ENCODE peak calls at places on chromosome 6, in four cellular contexts. S is fibroblast of mammary gland, E is smooth muscle cell of the brain vasculature, D is omental fat pad. Y is an unnamed sample.

GRCh38 chr6:137155830-137156229 is 17.6 kb downstream of the IL22RA2 start:
- DNase-seq in S (peak), D (no peak), E (no peak), Y (peak)

GRCh38 chr6:154932562-154933027 is 62.5 kb upstream of the TIAM2 start:
- DNase-seq in E (peak), S (peak), D (no peak), Y (peak)

GRCh38 chr6:26464416-26465131 is 6.8 kb downstream of the BTN2A1 start:
- DNase-seq in D (no peak), E (no peak), S (no peak), Y (no peak)

GRCh38 chr6:16955899-16956298 is 146.0 kb upstream of the STMND1 start:
- DNase-seq in E (no peak), S (no peak), D (no peak), Y (no peak)

GRCh38 chr6:42147138-42147562 is 4.7 kb upstream of the C6orf132 start:
- DNase-seq in D (no peak), E (no peak), S (no peak), Y (peak)

GRCh38 chr6:169983651-169984050 is 232.2 kb downstream of the ERMARD start:
- DNase-seq in S (no peak), D (no peak), E (no peak), Y (no peak)

GRCh38 chr6:125314019-125314581 is 12.3 kb upstream of the HDDC2 start:
- DNase-seq in E (peak), D (no peak), S (peak), Y (peak)

GRCh38 chr6:21767891-21768659 is 174.5 kb downstream of the SOX4 start:
- DNase-seq in S (peak), D (no peak), E (no peak), Y (peak)

GRCh38 chr6:37783025-37783825 is 36.3 kb upstream of the ZFAND3 start:
- DNase-seq in E (no peak), S (peak), D (no peak), Y (peak)

GRCh38 chr6:7763896-7764295 is 38.0 kb downstream of the BMP6 start:
- DNase-seq in S (no peak), D (no peak), E (peak), Y (no peak)

GRCh38 chr6:16602035-16602434 is 159.2 kb downstream of the ATXN1 start:
- DNase-seq in E (no peak), D (no peak), S (no peak), Y (no peak)

GRCh38 chr6:41975276-41975675 is 33.7 kb upstream of the CCND3 start:
- DNase-seq in S (no peak), D (no peak), E (no peak), Y (no peak)

GRCh38 chr6:56899311-56899710 is 55.6 kb upstream of the BEND6 start:
- DNase-seq in E (no peak), D (no peak), S (peak), Y (peak)

GRCh38 chr6:53974941-53975340 is 136.3 kb upstream of the MLIP start:
- DNase-seq in S (no peak), D (no peak), E (no peak), Y (no peak)

GRCh38 chr6:71745525-71745924 is 140.8 kb upstream of the RIMS1 start:
- DNase-seq in E (no peak), S (no peak), D (no peak), Y (no peak)

GRCh38 chr6:74133073-74133472 is 437.1 kb downstream of the CD109 start:
- DNase-seq in S (no peak), D (no peak), E (no peak), Y (no peak)

GRCh38 chr6:53161481-53162009 is 12.9 kb upstream of the GCM1 start:
- DNase-seq in E (no peak), S (no peak), D (no peak), Y (peak)

GRCh38 chr6:36312854-36313627 is 23.6 kb downstream of the BNIP5 start:
- DNase-seq in S (no peak), E (no peak), D (no peak), Y (no peak)

GRCh38 chr6:139940741-139941712 is 566.6 kb upstream of the CITED2 start:
- DNase-seq in D (no peak), E (no peak), S (no peak), Y (peak)

GRCh38 chr6:160078883-160079685 is 42.5 kb upstream of the SLC22A1 start:
- DNase-seq in E (no peak), D (no peak), S (no peak), Y (no peak)

GRCh38 chr6:170207586-170207985 is 83.3 kb downstream of the DLL1 start:
- DNase-seq in E (no peak), S (no peak), D (no peak), Y (no peak)

GRCh38 chr6:94289131-94289530 is 869.8 kb upstream of the EPHA7 start:
- DNase-seq in E (no peak), S (no peak), D (no peak), Y (no peak)

GRCh38 chr6:98526465-98526864 is 307.9 kb upstream of the POU3F2 start:
- DNase-seq in D (no peak), S (no peak), E (no peak), Y (no peak)

GRCh38 chr6:37168809-37169457 is 1.0 kb upstream of the PIM1 start:
- DNase-seq in E (no peak), D (peak), S (no peak), Y (peak)

Y was measured in choroid plexus epithelial cell.